ENCODE peak calls at places on chromosome 13, in nine cellular contexts. One of them, this sample, is unnamed.

GRCh38 chr13:24671367-24672117 is 8.7 kb upstream of the ATP12A start:
- DNase-seq in mesothelial cell of epicardium: no peak
- DNase-seq in NCI-H446 treated with DMSO at 0.1 percent for 48 hours: no peak
- DNase-seq in NCI-H2227 treated with DMSO at 0.1 percent for 48 hours: peak
- DNase-seq in anterior cingulate cortex: no peak
- DNase-seq in activated T-cell treated with anti-CD3 and anti-CD28 coated beads, Interleukin-2, amount 50 U/mL, for 72 hours: no peak
- DNase-seq in HT1080: peak
- DNase-seq in AG08395: peak
- DNase-seq in KBM-7: peak
- DNase-seq in this sample: peak

GRCh38 chr13:46496086-46496485 is 56.9 kb upstream of the LRCH1 start:
- DNase-seq in anterior cingulate cortex: no peak
- DNase-seq in activated T-cell treated with anti-CD3 and anti-CD28 coated beads, Interleukin-2, amount 50 U/mL, for 72 hours: no peak
- DNase-seq in NCI-H446 treated with DMSO at 0.1 percent for 48 hours: no peak
- DNase-seq in AG08395: no peak
- DNase-seq in HT1080: no peak
- DNase-seq in KBM-7: no peak
- DNase-seq in NCI-H2227 treated with DMSO at 0.1 percent for 48 hours: no peak
- DNase-seq in mesothelial cell of epicardium: no peak
- DNase-seq in this sample: no peak

GRCh38 chr13:32415019-32415418 is 12.9 kb downstream of the N4BP2L1 start:
- DNase-seq in AG08395: no peak
- DNase-seq in activated T-cell treated with anti-CD3 and anti-CD28 coated beads, Interleukin-2, amount 50 U/mL, for 72 hours: no peak
- DNase-seq in mesothelial cell of epicardium: no peak
- DNase-seq in NCI-H446 treated with DMSO at 0.1 percent for 48 hours: no peak
- DNase-seq in HT1080: no peak
- DNase-seq in anterior cingulate cortex: no peak
- DNase-seq in KBM-7: peak
- DNase-seq in NCI-H2227 treated with DMSO at 0.1 percent for 48 hours: no peak
- DNase-seq in this sample: no peak

GRCh38 chr13:91133941-91134772 is 213.3 kb upstream of the MIR17HG start:
- DNase-seq in anterior cingulate cortex: no peak
- DNase-seq in NCI-H2227 treated with DMSO at 0.1 percent for 48 hours: no peak
- DNase-seq in AG08395: peak
- DNase-seq in HT1080: peak
- DNase-seq in activated T-cell treated with anti-CD3 and anti-CD28 coated beads, Interleukin-2, amount 50 U/mL, for 72 hours: peak
- DNase-seq in mesothelial cell of epicardium: no peak
- DNase-seq in NCI-H446 treated with DMSO at 0.1 percent for 48 hours: peak
- DNase-seq in KBM-7: peak
- DNase-seq in this sample: peak

GRCh38 chr13:32164622-32165268 is 133.2 kb downstream of the FRY start:
- DNase-seq in HT1080: peak
- DNase-seq in KBM-7: peak
- DNase-seq in mesothelial cell of epicardium: no peak
- DNase-seq in NCI-H2227 treated with DMSO at 0.1 percent for 48 hours: peak
- DNase-seq in anterior cingulate cortex: no peak
- DNase-seq in activated T-cell treated with anti-CD3 and anti-CD28 coated beads, Interleukin-2, amount 50 U/mL, for 72 hours: peak
- DNase-seq in NCI-H446 treated with DMSO at 0.1 percent for 48 hours: peak
- DNase-seq in AG08395: peak
- DNase-seq in this sample: peak

GRCh38 chr13:114063545-114064515 is 68.6 kb downstream of the RASA3 start:
- DNase-seq in activated T-cell treated with anti-CD3 and anti-CD28 coated beads, Interleukin-2, amount 50 U/mL, for 72 hours: peak
- DNase-seq in NCI-H2227 treated with DMSO at 0.1 percent for 48 hours: no peak
- DNase-seq in KBM-7: no peak
- DNase-seq in AG08395: peak
- DNase-seq in anterior cingulate cortex: no peak
- DNase-seq in HT1080: peak
- DNase-seq in mesothelial cell of epicardium: no peak
- DNase-seq in NCI-H446 treated with DMSO at 0.1 percent for 48 hours: no peak
- DNase-seq in this sample: no peak

GRCh38 chr13:93723316-93723715 is 496.7 kb downstream of the GPC6 start:
- DNase-seq in AG08395: no peak
- DNase-seq in NCI-H2227 treated with DMSO at 0.1 percent for 48 hours: no peak
- DNase-seq in mesothelial cell of epicardium: no peak
- DNase-seq in HT1080: no peak
- DNase-seq in anterior cingulate cortex: no peak
- DNase-seq in NCI-H446 treated with DMSO at 0.1 percent for 48 hours: no peak
- DNase-seq in activated T-cell treated with anti-CD3 and anti-CD28 coated beads, Interleukin-2, amount 50 U/mL, for 72 hours: no peak
- DNase-seq in KBM-7: no peak
- DNase-seq in this sample: no peak

GRCh38 chr13:33512880-33513554 is 227.5 kb upstream of the STARD13 start:
- DNase-seq in NCI-H2227 treated with DMSO at 0.1 percent for 48 hours: no peak
- DNase-seq in KBM-7: no peak
- DNase-seq in HT1080: no peak
- DNase-seq in AG08395: no peak
- DNase-seq in NCI-H446 treated with DMSO at 0.1 percent for 48 hours: no peak
- DNase-seq in anterior cingulate cortex: no peak
- DNase-seq in mesothelial cell of epicardium: no peak
- DNase-seq in activated T-cell treated with anti-CD3 and anti-CD28 coated beads, Interleukin-2, amount 50 U/mL, for 72 hours: no peak
- DNase-seq in this sample: no peak

GRCh38 chr13:24680258-24680920 is at the start of gene ATP12A:
- DNase-seq in activated T-cell treated with anti-CD3 and anti-CD28 coated beads, Interleukin-2, amount 50 U/mL, for 72 hours: peak
- DNase-seq in NCI-H2227 treated with DMSO at 0.1 percent for 48 hours: no peak
- DNase-seq in mesothelial cell of epicardium: no peak
- DNase-seq in KBM-7: peak
- DNase-seq in anterior cingulate cortex: no peak
- DNase-seq in HT1080: no peak
- DNase-seq in AG08395: no peak
- DNase-seq in NCI-H446 treated with DMSO at 0.1 percent for 48 hours: no peak
- DNase-seq in this sample: no peak

GRCh38 chr13:43629691-43630480 is 156.9 kb downstream of the ENOX1 start:
- DNase-seq in NCI-H446 treated with DMSO at 0.1 percent for 48 hours: no peak
- DNase-seq in AG08395: no peak
- DNase-seq in activated T-cell treated with anti-CD3 and anti-CD28 coated beads, Interleukin-2, amount 50 U/mL, for 72 hours: no peak
- DNase-seq in NCI-H2227 treated with DMSO at 0.1 percent for 48 hours: no peak
- DNase-seq in HT1080: no peak
- DNase-seq in mesothelial cell of epicardium: no peak
- DNase-seq in KBM-7: no peak
- DNase-seq in anterior cingulate cortex: no peak
- DNase-seq in this sample: no peak

GRCh38 chr13:67130444-67130843 is 99.7 kb downstream of the PCDH9 start:
- DNase-seq in NCI-H2227 treated with DMSO at 0.1 percent for 48 hours: no peak
- DNase-seq in KBM-7: no peak
- DNase-seq in mesothelial cell of epicardium: no peak
- DNase-seq in HT1080: no peak
- DNase-seq in NCI-H446 treated with DMSO at 0.1 percent for 48 hours: no peak
- DNase-seq in AG08395: no peak
- DNase-seq in activated T-cell treated with anti-CD3 and anti-CD28 coated beads, Interleukin-2, amount 50 U/mL, for 72 hours: no peak
- DNase-seq in anterior cingulate cortex: no peak
- DNase-seq in this sample: no peak

GRCh38 chr13:100818706-100819105 is 144.1 kb upstream of the TMTC4 start:
- DNase-seq in NCI-H446 treated with DMSO at 0.1 percent for 48 hours: peak
- DNase-seq in activated T-cell treated with anti-CD3 and anti-CD28 coated beads, Interleukin-2, amount 50 U/mL, for 72 hours: no peak
- DNase-seq in NCI-H2227 treated with DMSO at 0.1 percent for 48 hours: no peak
- DNase-seq in mesothelial cell of epicardium: no peak
- DNase-seq in anterior cingulate cortex: peak
- DNase-seq in AG08395: no peak
- DNase-seq in KBM-7: no peak
- DNase-seq in HT1080: no peak
- DNase-seq in this sample: no peak

GRCh38 chr13:23928985-23929384 is 31.7 kb upstream of the C1QTNF9B start:
- DNase-seq in AG08395: peak
- DNase-seq in NCI-H446 treated with DMSO at 0.1 percent for 48 hours: no peak
- DNase-seq in KBM-7: no peak
- DNase-seq in activated T-cell treated with anti-CD3 and anti-CD28 coated beads, Interleukin-2, amount 50 U/mL, for 72 hours: no peak
- DNase-seq in mesothelial cell of epicardium: no peak
- DNase-seq in HT1080: peak
- DNase-seq in NCI-H2227 treated with DMSO at 0.1 percent for 48 hours: no peak
- DNase-seq in anterior cingulate cortex: no peak
- DNase-seq in this sample: no peak

GRCh38 chr13:99566125-99567083 is 65.1 kb downstream of the TM9SF2 start:
- DNase-seq in KBM-7: no peak
- DNase-seq in AG08395: no peak
- DNase-seq in mesothelial cell of epicardium: no peak
- DNase-seq in NCI-H446 treated with DMSO at 0.1 percent for 48 hours: no peak
- DNase-seq in anterior cingulate cortex: no peak
- DNase-seq in HT1080: no peak
- DNase-seq in NCI-H2227 treated with DMSO at 0.1 percent for 48 hours: no peak
- DNase-seq in activated T-cell treated with anti-CD3 and anti-CD28 coated beads, Interleukin-2, amount 50 U/mL, for 72 hours: no peak
- DNase-seq in this sample: no peak

GRCh38 chr13:46668302-46668720 is 115.3 kb downstream of the LRCH1 start:
- DNase-seq in KBM-7: no peak
- DNase-seq in AG08395: peak
- DNase-seq in anterior cingulate cortex: no peak
- DNase-seq in NCI-H446 treated with DMSO at 0.1 percent for 48 hours: peak
- DNase-seq in activated T-cell treated with anti-CD3 and anti-CD28 coated beads, Interleukin-2, amount 50 U/mL, for 72 hours: peak
- DNase-seq in NCI-H2227 treated with DMSO at 0.1 percent for 48 hours: no peak
- DNase-seq in mesothelial cell of epicardium: no peak
- DNase-seq in HT1080: peak
- DNase-seq in this sample: no peak

GRCh38 chr13:94967183-94968039 is 255.1 kb upstream of the SOX21 start:
- DNase-seq in mesothelial cell of epicardium: peak
- DNase-seq in activated T-cell treated with anti-CD3 and anti-CD28 coated beads, Interleukin-2, amount 50 U/mL, for 72 hours: peak
- DNase-seq in KBM-7: peak
- DNase-seq in NCI-H446 treated with DMSO at 0.1 percent for 48 hours: no peak
- DNase-seq in NCI-H2227 treated with DMSO at 0.1 percent for 48 hours: peak
- DNase-seq in AG08395: peak
- DNase-seq in HT1080: peak
- DNase-seq in anterior cingulate cortex: peak
- DNase-seq in this sample: no peak

GRCh38 chr13:93857126-93857525 is 622.4 kb downstream of the DCT start:
- DNase-seq in AG08395: no peak
- DNase-seq in anterior cingulate cortex: no peak
- DNase-seq in mesothelial cell of epicardium: no peak
- DNase-seq in NCI-H446 treated with DMSO at 0.1 percent for 48 hours: no peak
- DNase-seq in activated T-cell treated with anti-CD3 and anti-CD28 coated beads, Interleukin-2, amount 50 U/mL, for 72 hours: no peak
- DNase-seq in KBM-7: no peak
- DNase-seq in HT1080: no peak
- DNase-seq in NCI-H2227 treated with DMSO at 0.1 percent for 48 hours: no peak
- DNase-seq in this sample: no peak

GRCh38 chr13:26721251-26721939 is 39.2 kb downstream of the GPR12 start:
- DNase-seq in AG08395: no peak
- DNase-seq in KBM-7: peak
- DNase-seq in HT1080: peak
- DNase-seq in activated T-cell treated with anti-CD3 and anti-CD28 coated beads, Interleukin-2, amount 50 U/mL, for 72 hours: peak
- DNase-seq in mesothelial cell of epicardium: no peak
- DNase-seq in NCI-H446 treated with DMSO at 0.1 percent for 48 hours: no peak
- DNase-seq in NCI-H2227 treated with DMSO at 0.1 percent for 48 hours: peak
- DNase-seq in anterior cingulate cortex: peak
- DNase-seq in this sample: no peak

This sample was measured in NCI-H1048.